ENCODE peak calls at places on chromosomes 12 and 14, in eight cellular contexts. V is HCT116, J is Caco-2, H is ovary, P is right atrium auricular region, R is hepatocyte, K is mesothelial cell of epicardium, A is K562. I is an unnamed sample.

GRCh38 chr14:23602181-23603095 is 23.8 kb upstream of the JPH4 start:
- DNase-seq in R (no peak), K (no peak), H (no peak), V (no peak), A (no peak), P (no peak), J (no peak), I (no peak)

GRCh38 chr12:10190558-10191388 is 11.9 kb downstream of the TMEM52B start:
- DNase-seq in R (peak; percentile 80), K (no peak), V (peak; percentile 56), J (peak; percentile 81), P (peak; percentile 66), A (peak; percentile 55), H (peak; percentile 53), I (no peak)

GRCh38 chr12:111393700-111394275 is 11.9 kb upstream of the SH2B3 start:
- DNase-seq in H (no peak), K (no peak), R (no peak), V (no peak), P (peak; percentile 69), A (peak; percentile 62), J (no peak), I (no peak)

GRCh38 chr12:106248849-106249371 is 1.1 kb upstream of the CKAP4 start:
- DNase-seq in H (peak; percentile 43), K (no peak), V (no peak), A (no peak), P (peak; percentile 79), R (no peak), J (no peak), I (no peak)

GRCh38 chr12:46351861-46352595 is 20.5 kb downstream of the SLC38A2 start:
- DNase-seq in K (no peak), J (no peak), V (no peak), P (no peak), R (no peak), A (no peak), H (no peak), I (no peak)

GRCh38 chr12:109875572-109876131 is 4.7 kb downstream of the GLTP start:
- DNase-seq in R (peak; percentile 60), H (no peak), V (no peak), P (no peak), K (peak; percentile 54), A (no peak), J (peak; percentile 65), I (no peak)

GRCh38 chr12:89469361-89469760 is 55.2 kb downstream of the GALNT4 start:
- DNase-seq in P (no peak), V (no peak), A (no peak), R (no peak), J (no peak), H (no peak), K (no peak), I (no peak)

GRCh38 chr14:97359391-97359790 is 562.2 kb downstream of the VRK1 start:
- DNase-seq in V (no peak), J (no peak), K (no peak), H (no peak), P (no peak), R (no peak), A (no peak), I (no peak)

GRCh38 chr12:85466906-85467305 is 186.9 kb downstream of the ALX1 start:
- DNase-seq in V (no peak), P (no peak), A (no peak), J (no peak), K (no peak), H (no peak), R (no peak), I (no peak)

GRCh38 chr12:86196465-86196864 is 59.7 kb downstream of the MGAT4C start:
- DNase-seq in R (no peak), P (no peak), J (no peak), K (no peak), A (no peak), H (no peak), V (no peak), I (no peak)

GRCh38 chr12:69470189-69471094 is at the start of gene FRS2:
- DNase-seq in J (peak; percentile 95), A (peak; percentile 93), R (peak; percentile 94), H (peak; percentile 91), V (peak; percentile 72), P (peak; percentile 85), K (peak; percentile 90), I (peak; percentile 95)

GRCh38 chr14:70601162-70601561 is 707 bp upstream of the MED6 start:
- DNase-seq in A (no peak), J (no peak), R (no peak), K (no peak), H (no peak), V (no peak), P (no peak), I (no peak)

GRCh38 chr14:41607119-41607785 is 576 bp downstream of the LRFN5 start:
- DNase-seq in J (no peak), H (no peak), R (peak; percentile 18), V (no peak), A (no peak), K (no peak), P (no peak), I (no peak)

GRCh38 chr14:59360923-59361794 is 104.0 kb downstream of the GPR135 start:
- DNase-seq in P (peak; percentile 81), J (peak; percentile 70), K (no peak), A (peak; percentile 83), R (peak; percentile 80), V (peak; percentile 86), H (peak; percentile 57), I (no peak)

GRCh38 chr12:94057262-94058151 is 90.9 kb upstream of the PLXNC1 start:
- DNase-seq in H (no peak), A (no peak), K (no peak), R (no peak), V (no peak), J (peak; percentile 72), P (no peak), I (no peak)

GRCh38 chr14:64061115-64061514 is 208.3 kb downstream of the SYNE2 start:
- DNase-seq in K (no peak), P (no peak), J (no peak), H (no peak), V (no peak), R (no peak), A (no peak), I (no peak)

GRCh38 chr14:64059454-64060198 is 206.8 kb downstream of the SYNE2 start:
- DNase-seq in R (no peak), H (no peak), P (no peak), V (no peak), K (no peak), J (no peak), A (no peak), I (no peak)

GRCh38 chr14:64061706-64062105 is 208.9 kb downstream of the SYNE2 start:
- DNase-seq in V (no peak), K (no peak), J (no peak), A (no peak), H (no peak), R (no peak), P (no peak), I (no peak)

GRCh38 chr14:64060199-64060545 is 207.4 kb downstream of the SYNE2 start:
- DNase-seq in V (no peak), A (no peak), R (no peak), J (no peak), H (no peak), K (no peak), P (no peak), I (no peak)

DNA sequence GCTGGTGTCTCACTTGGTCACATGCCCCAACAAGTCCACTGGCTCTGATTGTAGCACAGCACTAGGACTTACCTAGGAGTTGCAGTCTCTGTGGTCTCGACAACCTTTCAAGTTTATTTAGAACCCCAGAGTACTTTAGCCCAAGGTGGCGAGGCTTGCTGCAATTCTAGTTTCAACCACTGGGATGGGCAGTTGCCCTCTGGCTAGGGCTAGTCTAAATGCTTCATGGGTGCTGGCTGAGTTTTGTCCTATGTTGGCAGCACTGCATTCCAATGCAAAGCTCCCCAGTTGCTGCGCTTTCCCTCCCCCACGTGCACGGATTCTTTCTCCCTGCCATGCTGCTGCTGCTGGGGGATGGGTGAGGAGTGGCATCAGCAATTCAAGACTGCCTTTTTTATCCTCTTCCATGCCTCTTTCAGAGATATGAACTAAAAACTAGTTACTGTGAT is 207.9 kb downstream of the SYNE2 start:
- DNase-seq in P (no peak), V (peak; percentile 29), K (no peak), A (peak; percentile 12), H (no peak), J (peak; percentile 28), R (no peak), I (no peak)
- TF ChIP-seq CTCF in P (no peak), V (peak; percentile 74), K (peak; percentile 52), A (peak; percentile 35), H (no peak), J (peak; percentile 46), R (peak; percentile 34), I (no peak)

GRCh38 chr12:29309320-29309902 is 71.6 kb downstream of the ERGIC2 start:
- DNase-seq in V (peak; percentile 10), J (no peak), R (peak; percentile 21), K (no peak), H (no peak), A (peak; percentile 11), P (no peak), I (no peak)
- TF ChIP-seq CTCF in V (peak; percentile 46), J (peak; percentile 44), R (peak; percentile 59), K (peak; percentile 43), H (no peak), A (peak; percentile 19), P (no peak), I (no peak)

GRCh38 chr12:98373019-98373554 is 142.3 kb upstream of the TMPO start:
- DNase-seq in J (peak; percentile 56), V (peak; percentile 39), K (no peak), R (peak; percentile 65), P (no peak), A (peak; percentile 65), H (no peak), I (no peak)
- TF ChIP-seq CTCF in J (peak; percentile 68), V (peak; percentile 78), K (peak; percentile 40), R (peak; percentile 75), P (no peak), A (peak; percentile 55), H (no peak), I (peak; percentile 25)

GRCh38 chr12:44253338-44253856 is 417.5 kb downstream of the TMEM117 start:
- DNase-seq in H (no peak), J (no peak), V (no peak), K (no peak), R (no peak), P (no peak), A (no peak), I (no peak)

GRCh38 chr12:44246481-44247105 is 410.7 kb downstream of the TMEM117 start:
- DNase-seq in R (no peak), V (no peak), K (no peak), P (no peak), H (no peak), J (no peak), A (no peak), I (no peak)

GRCh38 chr12:44245932-44246331 is 410.1 kb downstream of the TMEM117 start:
- DNase-seq in H (no peak), V (no peak), J (no peak), A (no peak), R (no peak), K (no peak), P (no peak), I (no peak)

GRCh38 chr12:44248436-44248835 is 412.6 kb downstream of the TMEM117 start:
- DNase-seq in K (no peak), R (no peak), V (no peak), J (no peak), P (no peak), A (no peak), H (no peak), I (no peak)

DNA sequence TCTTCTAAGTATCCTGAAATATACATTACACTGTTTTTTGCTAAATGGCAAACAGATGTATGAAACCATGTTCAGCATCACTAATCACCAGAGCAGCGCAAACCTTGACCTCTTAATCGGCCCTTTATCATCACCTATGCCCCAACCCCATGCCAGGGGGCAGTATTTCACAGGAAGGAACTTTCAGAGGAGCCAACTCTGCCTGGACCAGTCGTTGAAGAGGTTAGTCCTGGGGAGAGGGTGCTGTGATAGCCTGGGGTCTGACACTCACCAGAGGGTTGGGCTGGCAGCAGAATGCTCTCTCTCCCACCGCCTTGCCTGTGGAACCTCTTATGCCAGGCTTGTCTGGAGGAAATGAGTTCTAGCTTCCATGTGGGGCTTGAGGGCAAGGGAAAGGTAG is 411.7 kb downstream of the TMEM117 start:
- DNase-seq in A (no peak), H (no peak), V (no peak), K (no peak), R (no peak), P (no peak), J (peak; percentile 9), I (no peak)
- TF ChIP-seq CTCF in A (no peak), H (no peak), V (peak; percentile 57), K (no peak), R (no peak), P (no peak), J (peak; percentile 13), I (no peak)

I was measured in coronary artery.